ENCODE peak calls at places on chromosomes 4 and X, in six cellular contexts. S is choroid plexus epithelial cell, B is Peyer's patch, C is AG09309, P is mucosa of descending colon, Q is HTR-8/SVneo. J is an unnamed sample.

GRCh38 chr4:8351931-8352367 is 82.4 kb downstream of the HTRA3 start:
- DNase-seq in S (peak), B (no peak), C (no peak), P (no peak), Q (no peak), J (peak)

GRCh38 chr4:173242466-173243250 is 74.0 kb downstream of the GALNT7 start:
- DNase-seq in S (peak), B (no peak), C (no peak), P (no peak), Q (no peak), J (no peak)

GRCh38 chr4:54229631-54230478 is 762 bp downstream of the PDGFRA start:
- DNase-seq in S (peak), B (no peak), C (no peak), P (no peak), Q (no peak), J (peak)

GRCh38 chrX:49184294-49185061 is 1.7 kb downstream of the PRICKLE3 start:
- DNase-seq in S (peak), B (peak), C (no peak), P (peak), Q (peak), J (peak)

GRCh38 chr4:40731792-40732245 is 17.9 kb upstream of the NSUN7 start:
- DNase-seq in S (no peak), B (peak), C (no peak), P (peak), Q (no peak), J (no peak)

GRCh38 chr4:47531241-47531953 is 46.3 kb downstream of the ATP10D start:
- DNase-seq in S (peak), B (no peak), C (no peak), P (peak), Q (peak), J (peak)

GRCh38 chrX:102712216-102712966 is at the start of gene GPRASP2:
- DNase-seq in S (no peak), B (peak), C (no peak), P (peak), Q (no peak), J (peak)

GRCh38 chr4:121278811-121279368 is 101.9 kb downstream of the QRFPR start:
- DNase-seq in S (peak), B (no peak), C (peak), P (no peak), Q (no peak), J (peak)

GRCh38 chr4:107809236-107809635 is 15.5 kb upstream of the SGMS2 start:
- DNase-seq in S (no peak), B (no peak), C (no peak), P (no peak), Q (no peak), J (no peak)

GRCh38 chr4:155548173-155548572 is 118.5 kb upstream of the GUCY1A1 start:
- DNase-seq in S (no peak), B (no peak), C (no peak), P (no peak), Q (no peak), J (peak)

GRCh38 chr4:120406960-120407359 is 340.3 kb upstream of the MAD2L1 start:
- DNase-seq in S (no peak), B (no peak), C (no peak), P (no peak), Q (no peak), J (no peak)